ENCODE peak calls at places on chromosomes 2 and 18, in seven cellular contexts. Q is esophagus squamous epithelium, T is stomach, I is Peyer's patch, R is BE2C, L is psoas muscle, F is OCI-LY7. U is an unnamed sample.
A peak's percentile ranks its signal among the peaks of the same experiment; 100 is the strongest.

GRCh38 chr2:159226059-159226461 is 60.4 kb downstream of the WDSUB1 start:
- DNase-seq in Q (no peak), T (peak; percentile 31), I (no peak), R (no peak), L (no peak), F (no peak), U (no peak)

GRCh38 chr2:224778474-224778877 is 62.3 kb upstream of the CCDC195 start:
- DNase-seq in Q (no peak), T (peak; percentile 57), I (peak; percentile 53), R (peak; percentile 33), L (no peak), F (peak; percentile 73), U (peak; percentile 69)

GRCh38 chr18:79944746-79945117 is 6.7 kb downstream of the SLC66A2 start:
- DNase-seq in Q (no peak), T (peak; percentile 16), I (no peak), R (no peak), L (no peak), F (no peak), U (peak; percentile 41)

GRCh38 chr18:75530548-75531211 is 103.2 kb upstream of the SMIM21 start:
- DNase-seq in Q (no peak), T (no peak), I (no peak), R (no peak), L (no peak), F (no peak), U (no peak)

GRCh38 chr2:135913726-135914365 is 37.6 kb upstream of the MCM6 start:
- DNase-seq in Q (no peak), T (no peak), I (peak; percentile 41), R (peak; percentile 12), L (no peak), F (peak; percentile 73), U (no peak)

GRCh38 chr2:100247256-100248043 is 74.9 kb downstream of the LONRF2 start:
- DNase-seq in Q (no peak), T (no peak), I (peak; percentile 86), R (no peak), L (no peak), F (peak; percentile 100), U (no peak)

GRCh38 chr2:224958873-224959272 is 83.4 kb downstream of the DOCK10 start:
- DNase-seq in Q (no peak), T (no peak), I (no peak), R (no peak), L (no peak), F (no peak), U (no peak)

GRCh38 chr2:133286326-133286922 is 281.8 kb downstream of the NCKAP5 start:
- DNase-seq in Q (no peak), T (no peak), I (no peak), R (no peak), L (no peak), F (no peak), U (no peak)

GRCh38 chr2:208129804-208130712 is at the start of gene CRYGC:
- DNase-seq in Q (no peak), T (no peak), I (no peak), R (no peak), L (no peak), F (no peak), U (no peak)

GRCh38 chr2:241607162-241607885 is 29.6 kb downstream of the THAP4 start:
- DNase-seq in Q (no peak), T (no peak), I (no peak), R (no peak), L (no peak), F (no peak), U (no peak)

GRCh38 chr18:36667811-36668210 is 161.0 kb downstream of the TPGS2 start:
- DNase-seq in Q (no peak), T (no peak), I (no peak), R (no peak), L (no peak), F (no peak), U (no peak)

GRCh38 chr18:25467226-25468065 is 115.5 kb upstream of the ZNF521 start:
- DNase-seq in Q (no peak), T (no peak), I (no peak), R (no peak), L (peak; percentile 84), F (no peak), U (peak; percentile 67)

GRCh38 chr2:125679903-125680302 is 976.1 kb upstream of the GYPC start:
- DNase-seq in Q (no peak), T (no peak), I (no peak), R (no peak), L (no peak), F (no peak), U (no peak)

GRCh38 chr2:179745615-179746263 is 115.7 kb downstream of the ZNF385B start:
- DNase-seq in Q (no peak), T (no peak), I (no peak), R (no peak), L (no peak), F (no peak), U (no peak)

GRCh38 chr2:170461875-170462274 is 253.3 kb upstream of the SP5 start:
- DNase-seq in Q (no peak), T (no peak), I (no peak), R (no peak), L (no peak), F (no peak), U (no peak)

GRCh38 chr18:69401475-69402218 is 959 bp downstream of the DOK6 start:
- DNase-seq in Q (no peak), T (no peak), I (no peak), R (no peak), L (no peak), F (no peak), U (no peak)

GRCh38 chr2:218988164-218988563 is 3.2 kb upstream of the FEV start:
- DNase-seq in Q (no peak), T (no peak), I (no peak), R (no peak), L (no peak), F (no peak), U (no peak)

GRCh38 chr18:13218376-13219011 is at the start of gene LDLRAD4:
- DNase-seq in Q (no peak), T (peak; percentile 39), I (no peak), R (peak; percentile 30), L (peak; percentile 58), F (no peak), U (peak; percentile 83)

GRCh38 chr18:13216732-13217465 is 1.7 kb upstream of the LDLRAD4 start:
- DNase-seq in Q (no peak), T (peak; percentile 46), I (no peak), R (peak; percentile 57), L (peak; percentile 64), F (no peak), U (peak; percentile 79)

GRCh38 chr18:13219012-13219396 is 444 bp downstream of the LDLRAD4 start:
- DNase-seq in Q (no peak), T (no peak), I (no peak), R (no peak), L (no peak), F (no peak), U (no peak)

GRCh38 chr18:13217466-13217961 is 1.0 kb upstream of the LDLRAD4 start:
- DNase-seq in Q (no peak), T (peak; percentile 58), I (no peak), R (peak; percentile 49), L (peak; percentile 72), F (no peak), U (peak; percentile 88)

GRCh38 chr18:13217971-13218375 is 587 bp upstream of the LDLRAD4 start:
- DNase-seq in Q (no peak), T (no peak), I (no peak), R (peak; percentile 23), L (no peak), F (no peak), U (peak; percentile 35)
- H3K4me1 ChIP-seq in Q (peaks cover 10% of the 10 kb centered on the region), T (peaks cover 66% of the 10 kb centered on the region), I (peaks cover 48% of the 10 kb centered on the region), R (peaks cover 23% of the 10 kb centered on the region), L (peaks cover 53% of the 10 kb centered on the region), F (no peaks in the 10 kb centered on the region), U (peaks cover 48% of the 10 kb centered on the region)

GRCh38 chr18:5418985-5419495 is 123.5 kb upstream of the ZBTB14 start:
- DNase-seq in Q (no peak), T (no peak), I (no peak), R (no peak), L (no peak), F (no peak), U (no peak)
- H3K9me3 ChIP-seq in Q (no peaks in the 10 kb centered on the region), T (no peaks in the 10 kb centered on the region), I (no peaks in the 10 kb centered on the region), R (no peaks in the 10 kb centered on the region), L (no peaks in the 10 kb centered on the region), F (no peaks in the 10 kb centered on the region), U (no peaks in the 10 kb centered on the region)

DNA sequence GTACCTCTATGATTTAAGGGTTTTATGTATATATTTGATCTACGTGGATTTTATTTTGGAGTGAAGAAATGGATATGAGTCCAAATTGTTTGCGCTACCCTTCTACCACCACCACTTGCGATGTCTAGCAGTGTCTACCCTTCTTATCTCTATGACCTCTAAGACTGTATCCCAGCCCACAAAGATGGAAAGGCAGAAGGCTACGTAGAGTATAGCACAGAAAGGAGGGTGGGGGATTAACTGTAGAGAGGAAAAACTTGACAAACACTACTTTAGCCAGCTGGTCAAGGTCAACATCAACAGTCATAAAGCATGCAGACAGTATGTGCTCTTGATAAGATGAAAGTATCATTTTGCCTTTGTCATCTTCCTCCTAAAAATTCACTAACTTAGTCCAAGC is 14.4 kb downstream of the ITSN2 start:
- DNase-seq in Q (no peak), T (no peak), I (no peak), R (no peak), L (no peak), F (no peak), U (no peak)
- TF ChIP-seq CTCF in Q (no peak), T (no peak), I (no peak), R (no peak), L (no peak), F (no peak), U (no peak)

GRCh38 chr2:234444888-234445287 is 52.0 kb downstream of the ARL4C start:
- DNase-seq in Q (no peak), T (no peak), I (peak; percentile 75), R (no peak), L (peak; percentile 23), F (peak; percentile 71), U (no peak)

GRCh38 chr2:234447963-234448362 is 48.9 kb downstream of the ARL4C start:
- DNase-seq in Q (no peak), T (no peak), I (no peak), R (no peak), L (no peak), F (no peak), U (no peak)

GRCh38 chr2:234448506-234449169 is 48.2 kb downstream of the ARL4C start:
- DNase-seq in Q (no peak), T (no peak), I (no peak), R (no peak), L (no peak), F (no peak), U (no peak)

GRCh38 chr2:234447189-234447588 is 49.7 kb downstream of the ARL4C start:
- DNase-seq in Q (no peak), T (no peak), I (no peak), R (no peak), L (no peak), F (no peak), U (no peak)

DNA sequence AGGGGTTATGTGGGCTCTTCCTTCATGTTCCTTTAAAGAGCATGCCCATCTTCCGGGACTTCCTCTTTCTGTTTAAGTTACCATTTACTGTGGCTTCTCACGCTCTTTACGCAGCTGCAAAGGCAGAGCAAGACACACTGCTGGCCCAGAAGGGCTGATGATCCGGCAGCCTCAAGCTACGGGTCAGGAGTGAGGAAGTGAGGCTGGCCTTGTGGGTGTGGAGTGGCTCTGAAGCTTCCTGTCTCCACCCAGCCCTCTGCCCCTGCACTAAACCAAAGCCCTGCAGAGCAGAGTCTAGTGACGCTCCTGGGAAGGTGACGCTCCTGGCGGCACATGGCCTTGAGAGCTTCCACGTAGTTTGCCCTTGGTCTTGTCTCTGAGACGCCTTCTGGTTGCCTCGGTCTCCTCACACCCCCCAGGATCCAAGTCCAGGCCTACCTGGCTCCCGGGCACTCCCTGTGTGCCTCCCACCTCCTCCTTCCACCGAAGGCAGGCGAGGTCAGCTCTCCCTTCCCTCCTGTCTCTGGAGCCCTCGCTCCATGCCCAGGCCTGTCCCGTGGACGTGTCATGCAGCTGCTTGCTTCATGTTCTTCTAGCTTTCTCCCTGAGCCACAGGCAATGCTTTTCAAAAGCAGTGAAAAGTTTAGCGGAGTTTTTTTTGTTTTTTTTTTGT is 50.3 kb downstream of the ARL4C start:
- DNase-seq in Q (peak; percentile 49), T (peak; percentile 60), I (peak; percentile 89), R (no peak), L (peak; percentile 46), F (peak; percentile 93), U (peak; percentile 72)
- H3K4me1 ChIP-seq in Q (peaks cover 26% of the 10 kb centered on the region), T (peaks cover 35% of the 10 kb centered on the region), I (peaks cover 10% of the 10 kb centered on the region), R (no peaks in the 10 kb centered on the region), L (no peaks in the 10 kb centered on the region), F (peaks cover 51% of the 10 kb centered on the region), U (peaks cover 4% of the 10 kb centered on the region)

U was measured in tibial artery.